ENCODE peak calls at places on chromosomes 12 and 14, in five cellular contexts. One of them, this sample, is unnamed.

GRCh38 chr12:60844875-60845274 is 1249.0 kb downstream of the SLC16A7 start:
- DNase-seq in cardiac muscle cell: no peak
- DNase-seq in NCI-H1694: no peak
- DNase-seq in nephron progenitor cell: no peak
- DNase-seq in dorsolateral prefrontal cortex: no peak
- DNase-seq in this sample: no peak

GRCh38 chr14:64943981-64944520 is 1.5 kb upstream of the GPX2 start:
- DNase-seq in cardiac muscle cell: no peak
- DNase-seq in NCI-H1694: no peak
- DNase-seq in nephron progenitor cell: no peak
- DNase-seq in dorsolateral prefrontal cortex: no peak
- DNase-seq in this sample: no peak

GRCh38 chr12:643478-644292 is 19.6 kb downstream of the NINJ2 start:
- DNase-seq in cardiac muscle cell: peak
- DNase-seq in NCI-H1694: no peak
- DNase-seq in nephron progenitor cell: no peak
- DNase-seq in dorsolateral prefrontal cortex: no peak
- DNase-seq in this sample: no peak

GRCh38 chr12:113359133-113359938 is 949 bp downstream of the PLBD2 start:
- DNase-seq in cardiac muscle cell: peak
- DNase-seq in NCI-H1694: peak
- DNase-seq in nephron progenitor cell: no peak
- DNase-seq in dorsolateral prefrontal cortex: peak
- DNase-seq in this sample: no peak

GRCh38 chr14:104268725-104269436 is 130.5 kb downstream of the KIF26A start:
- DNase-seq in cardiac muscle cell: no peak
- DNase-seq in NCI-H1694: no peak
- DNase-seq in nephron progenitor cell: no peak
- DNase-seq in dorsolateral prefrontal cortex: no peak
- DNase-seq in this sample: no peak

GRCh38 chr12:116172224-116172849 is 105.2 kb downstream of the MED13L start:
- DNase-seq in cardiac muscle cell: no peak
- DNase-seq in NCI-H1694: no peak
- DNase-seq in nephron progenitor cell: no peak
- DNase-seq in dorsolateral prefrontal cortex: no peak
- DNase-seq in this sample: no peak

GRCh38 chr14:104288272-104288671 is 149.9 kb downstream of the KIF26A start:
- DNase-seq in cardiac muscle cell: no peak
- DNase-seq in NCI-H1694: no peak
- DNase-seq in nephron progenitor cell: no peak
- DNase-seq in dorsolateral prefrontal cortex: no peak
- DNase-seq in this sample: no peak

GRCh38 chr14:75548544-75548943 is 26.3 kb downstream of the BATF start:
- DNase-seq in cardiac muscle cell: peak
- DNase-seq in NCI-H1694: no peak
- DNase-seq in nephron progenitor cell: no peak
- DNase-seq in dorsolateral prefrontal cortex: no peak
- DNase-seq in this sample: no peak

GRCh38 chr12:12048714-12049113 is 22.0 kb upstream of the BCL2L14 start:
- DNase-seq in cardiac muscle cell: no peak
- DNase-seq in NCI-H1694: no peak
- DNase-seq in nephron progenitor cell: no peak
- DNase-seq in dorsolateral prefrontal cortex: no peak
- DNase-seq in this sample: no peak

GRCh38 chr14:93830753-93831461 is 42.6 kb upstream of the PRIMA1 start:
- DNase-seq in cardiac muscle cell: no peak
- DNase-seq in NCI-H1694: no peak
- DNase-seq in nephron progenitor cell: no peak
- DNase-seq in dorsolateral prefrontal cortex: no peak
- DNase-seq in this sample: no peak

GRCh38 chr12:93626160-93626559 is 51.0 kb upstream of the CRADD start:
- DNase-seq in cardiac muscle cell: no peak
- DNase-seq in NCI-H1694: no peak
- DNase-seq in nephron progenitor cell: no peak
- DNase-seq in dorsolateral prefrontal cortex: no peak
- DNase-seq in this sample: no peak

GRCh38 chr14:24376448-24377070 is 8.6 kb downstream of the NFATC4 start:
- DNase-seq in cardiac muscle cell: no peak
- DNase-seq in NCI-H1694: no peak
- DNase-seq in nephron progenitor cell: no peak
- DNase-seq in dorsolateral prefrontal cortex: no peak
- DNase-seq in this sample: no peak

GRCh38 chr12:52697058-52697582 is 6.2 kb downstream of the KRT77 start:
- DNase-seq in cardiac muscle cell: no peak
- DNase-seq in NCI-H1694: no peak
- DNase-seq in nephron progenitor cell: no peak
- DNase-seq in dorsolateral prefrontal cortex: no peak
- DNase-seq in this sample: no peak

GRCh38 chr12:48816148-48816854 is 2.0 kb upstream of the CACNB3 start:
- DNase-seq in cardiac muscle cell: peak
- DNase-seq in NCI-H1694: no peak
- DNase-seq in nephron progenitor cell: no peak
- DNase-seq in dorsolateral prefrontal cortex: no peak
- DNase-seq in this sample: no peak

GRCh38 chr12:130846386-130846785 is 7.3 kb upstream of the STX2 start:
- DNase-seq in cardiac muscle cell: no peak
- DNase-seq in NCI-H1694: no peak
- DNase-seq in nephron progenitor cell: no peak
- DNase-seq in dorsolateral prefrontal cortex: no peak
- DNase-seq in this sample: no peak

GRCh38 chr12:75792687-75793086 is 238.9 kb downstream of the PHLDA1 start:
- DNase-seq in cardiac muscle cell: no peak
- DNase-seq in NCI-H1694: no peak
- DNase-seq in nephron progenitor cell: no peak
- DNase-seq in dorsolateral prefrontal cortex: no peak
- DNase-seq in this sample: no peak

GRCh38 chr14:20774258-20774657 is 6.1 kb downstream of the EDDM3B start:
- DNase-seq in cardiac muscle cell: no peak
- DNase-seq in NCI-H1694: no peak
- DNase-seq in nephron progenitor cell: no peak
- DNase-seq in dorsolateral prefrontal cortex: no peak
- DNase-seq in this sample: no peak

GRCh38 chr12:26523708-26524150 is 309.3 kb downstream of the ITPR2 start:
- DNase-seq in cardiac muscle cell: peak
- DNase-seq in NCI-H1694: no peak
- DNase-seq in nephron progenitor cell: no peak
- DNase-seq in dorsolateral prefrontal cortex: peak
- DNase-seq in this sample: no peak

GRCh38 chr12:64824500-64825142 is at the start of gene TBC1D30:
- DNase-seq in cardiac muscle cell: peak
- DNase-seq in NCI-H1694: peak
- DNase-seq in nephron progenitor cell: peak
- DNase-seq in dorsolateral prefrontal cortex: peak
- DNase-seq in this sample: peak

GRCh38 chr12:101620762-101621133 is 26.0 kb downstream of the MYBPC1 start:
- DNase-seq in cardiac muscle cell: no peak
- DNase-seq in NCI-H1694: no peak
- DNase-seq in nephron progenitor cell: no peak
- DNase-seq in dorsolateral prefrontal cortex: no peak
- DNase-seq in this sample: no peak

GRCh38 chr12:104643921-104644669 is 187.3 kb downstream of the CHST11 start:
- DNase-seq in cardiac muscle cell: no peak
- DNase-seq in NCI-H1694: no peak
- DNase-seq in nephron progenitor cell: no peak
- DNase-seq in dorsolateral prefrontal cortex: no peak
- DNase-seq in this sample: no peak

GRCh38 chr14:20327005-20327869 is 5.8 kb downstream of the CCNB1IP1 start:
- DNase-seq in cardiac muscle cell: peak
- DNase-seq in NCI-H1694: peak
- DNase-seq in nephron progenitor cell: no peak
- DNase-seq in dorsolateral prefrontal cortex: no peak
- DNase-seq in this sample: peak

GRCh38 chr14:55794655-55795583 is 214.9 kb downstream of the KTN1 start:
- DNase-seq in cardiac muscle cell: peak
- DNase-seq in NCI-H1694: no peak
- DNase-seq in nephron progenitor cell: no peak
- DNase-seq in dorsolateral prefrontal cortex: no peak
- DNase-seq in this sample: no peak

GRCh38 chr12:6222009-6222702 is 22.0 kb downstream of the CD9 start:
- DNase-seq in cardiac muscle cell: no peak
- DNase-seq in NCI-H1694: no peak
- DNase-seq in nephron progenitor cell: no peak
- DNase-seq in dorsolateral prefrontal cortex: no peak
- DNase-seq in this sample: no peak

GRCh38 chr12:82593901-82594396 is 92.8 kb upstream of the TMTC2 start:
- DNase-seq in cardiac muscle cell: no peak
- DNase-seq in NCI-H1694: peak
- DNase-seq in nephron progenitor cell: no peak
- DNase-seq in dorsolateral prefrontal cortex: no peak
- DNase-seq in this sample: no peak

GRCh38 chr14:102071283-102071998 is 15.4 kb downstream of the HSP90AA1 start:
- DNase-seq in cardiac muscle cell: peak
- DNase-seq in NCI-H1694: no peak
- DNase-seq in nephron progenitor cell: no peak
- DNase-seq in dorsolateral prefrontal cortex: no peak
- DNase-seq in this sample: no peak

GRCh38 chr12:51871918-51872688 is 15.8 kb upstream of the ANKRD33 start:
- DNase-seq in cardiac muscle cell: no peak
- DNase-seq in NCI-H1694: no peak
- DNase-seq in nephron progenitor cell: peak
- DNase-seq in dorsolateral prefrontal cortex: no peak
- DNase-seq in this sample: no peak

GRCh38 chr12:29639893-29640495 is 142.5 kb upstream of the OVCH1 start:
- DNase-seq in cardiac muscle cell: peak
- DNase-seq in NCI-H1694: no peak
- DNase-seq in nephron progenitor cell: no peak
- DNase-seq in dorsolateral prefrontal cortex: no peak
- DNase-seq in this sample: no peak

GRCh38 chr12:62625238-62625637 is 158.6 kb downstream of the MON2 start:
- DNase-seq in cardiac muscle cell: peak
- DNase-seq in NCI-H1694: no peak
- DNase-seq in nephron progenitor cell: no peak
- DNase-seq in dorsolateral prefrontal cortex: no peak
- DNase-seq in this sample: no peak

GRCh38 chr14:41899416-41899815 is 292.7 kb downstream of the LRFN5 start:
- DNase-seq in cardiac muscle cell: peak
- DNase-seq in NCI-H1694: peak
- DNase-seq in nephron progenitor cell: no peak
- DNase-seq in dorsolateral prefrontal cortex: no peak
- DNase-seq in this sample: no peak

GRCh38 chr12:12999276-12999958 is 648 bp downstream of the HEBP1 start:
- DNase-seq in cardiac muscle cell: peak
- DNase-seq in NCI-H1694: no peak
- DNase-seq in nephron progenitor cell: no peak
- DNase-seq in dorsolateral prefrontal cortex: no peak
- DNase-seq in this sample: no peak

GRCh38 chr14:25048170-25049126 is 1.5 kb downstream of the STXBP6 start:
- DNase-seq in cardiac muscle cell: peak
- DNase-seq in NCI-H1694: no peak
- DNase-seq in nephron progenitor cell: peak
- DNase-seq in dorsolateral prefrontal cortex: peak
- DNase-seq in this sample: no peak

This sample was measured in HEK293T.